ENCODE peak calls at places on chromosomes 12 and 14, in nine cellular contexts. J is activated T-helper 1 cell treated with anti-CD3 and anti-CD28 coated beads, Interleukin-2, amount 50 U/mL, for 16 hours; M is stimulated activated CD8-positive, alpha-beta memory T cell treated with anti-CD3 and anti-CD28 coated beads, Interleukin-4, amount 100 ng/mL, for 24 hours; G is GM12878; C is 8988T; U is activated gamma-delta T cell treated with Interleukin-2 at 50 U/mL for 16 hours; Q is epithelial cell of esophagus; B is amniotic stem cell; S is stimulated activated CD4-positive, alpha-beta T cell treated with anti-CD3 and anti-CD28 coated beads, Interleukin-1b, Interleukin-23, amount 100 ng/mL, for 4 hours. A is an unnamed sample.

GRCh38 chr12:64171715-64172114 is 50.4 kb downstream of the KICS2 start:
- DNase-seq in J (no peak), M (no peak), G (no peak), C (no peak), U (no peak), Q (peak; percentile 72), B (peak; percentile 25), S (no peak), A (no peak)

GRCh38 chr12:127300753-127301152 is 966.2 kb upstream of the TMEM132C start:
- DNase-seq in J (no peak), M (no peak), G (no peak), C (no peak), U (no peak), Q (peak; percentile 7), B (no peak), S (no peak), A (no peak)

GRCh38 chr12:49825971-49826421 is 2.2 kb downstream of the NCKAP5L start:
- DNase-seq in J (no peak), M (no peak), G (no peak), C (no peak), U (no peak), Q (peak; percentile 45), B (no peak), S (no peak), A (no peak)

GRCh38 chr12:94534761-94535613 is 75.3 kb upstream of the CEP83 start:
- DNase-seq in J (no peak), M (no peak), G (no peak), C (no peak), U (no peak), Q (no peak), B (no peak), S (no peak), A (no peak)

GRCh38 chr14:79564371-79564770 is 646.9 kb downstream of the DIO2 start:
- DNase-seq in J (no peak), M (no peak), G (no peak), C (no peak), U (no peak), Q (no peak), B (no peak), S (no peak), A (no peak)

GRCh38 chr12:5588231-5588995 is 156.5 kb downstream of the NTF3 start:
- DNase-seq in J (no peak), M (no peak), G (no peak), C (no peak), U (no peak), Q (no peak), B (no peak), S (no peak), A (no peak)

GRCh38 chr14:64438181-64438839 is 27.0 kb upstream of the AKAP5 start:
- DNase-seq in J (no peak), M (no peak), G (no peak), C (no peak), U (no peak), Q (peak; percentile 72), B (peak; percentile 81), S (no peak), A (no peak)

GRCh38 chr12:78746001-78746400 is 118.6 kb upstream of the SYT1 start:
- DNase-seq in J (no peak), M (no peak), G (no peak), C (no peak), U (no peak), Q (peak; percentile 56), B (no peak), S (no peak), A (no peak)

GRCh38 chr12:78963439-78964222 is 99.1 kb downstream of the SYT1 start:
- DNase-seq in J (no peak), M (no peak), G (no peak), C (no peak), U (no peak), Q (peak; percentile 68), B (no peak), S (no peak), A (no peak)

GRCh38 chr12:32864731-32865130 is 31.8 kb downstream of the PKP2 start:
- DNase-seq in J (no peak), M (no peak), G (no peak), C (no peak), U (no peak), Q (peak; percentile 35), B (no peak), S (no peak), A (no peak)

GRCh38 chr14:51922624-51923023 is 62.2 kb downstream of the GNG2 start:
- DNase-seq in J (no peak), M (no peak), G (no peak), C (no peak), U (no peak), Q (no peak), B (no peak), S (no peak), A (no peak)

GRCh38 chr12:2359725-2360629 is 307.2 kb downstream of the CACNA1C start:
- DNase-seq in J (no peak), M (no peak), G (no peak), C (no peak), U (no peak), Q (no peak), B (no peak), S (no peak), A (no peak)

GRCh38 chr12:48022676-48023385 is 18.6 kb upstream of the COL2A1 start:
- DNase-seq in J (no peak), M (no peak), G (no peak), C (no peak), U (no peak), Q (no peak), B (no peak), S (no peak), A (no peak)

GRCh38 chr12:31749024-31749704 is 20.3 kb upstream of the AMN1 start:
- DNase-seq in J (peak; percentile 39), M (peak; percentile 46), G (peak; percentile 99), C (peak; percentile 68), U (peak; percentile 67), Q (peak; percentile 100), B (peak; percentile 56), S (no peak), A (peak; percentile 23)

GRCh38 chr12:71671816-71672215 is 7.7 kb downstream of the THAP2 start:
- DNase-seq in J (no peak), M (no peak), G (no peak), C (no peak), U (no peak), Q (no peak), B (no peak), S (no peak), A (no peak)